ENCODE peak calls at places on chromosomes 2 and 18, in six cellular contexts. One of them, this sample, is unnamed.

GRCh38 chr18:72830109-72830508 is 37.7 kb downstream of the NETO1 start:
- DNase-seq in CD4-positive, alpha-beta memory T cell: no peak
- DNase-seq in tibial artery: no peak
- DNase-seq in neuronal stem cell: peak; percentile 41
- DNase-seq in psoas muscle: no peak
- DNase-seq in effector memory CD4-positive, alpha-beta T cell: no peak
- DNase-seq in this sample: peak; percentile 43

GRCh38 chr2:134173338-134174016 is 80.4 kb upstream of the MGAT5 start:
- DNase-seq in CD4-positive, alpha-beta memory T cell: no peak
- DNase-seq in neuronal stem cell: no peak
- DNase-seq in effector memory CD4-positive, alpha-beta T cell: no peak
- DNase-seq in psoas muscle: peak; percentile 68
- DNase-seq in tibial artery: no peak
- DNase-seq in this sample: no peak

GRCh38 chr18:50749421-50749820 is 70.4 kb downstream of the MRO start:
- DNase-seq in effector memory CD4-positive, alpha-beta T cell: no peak
- DNase-seq in tibial artery: no peak
- DNase-seq in CD4-positive, alpha-beta memory T cell: no peak
- DNase-seq in neuronal stem cell: no peak
- DNase-seq in psoas muscle: no peak
- DNase-seq in this sample: no peak

GRCh38 chr2:63582873-63583272 is 5.4 kb downstream of the WDPCP start:
- DNase-seq in effector memory CD4-positive, alpha-beta T cell: no peak
- DNase-seq in neuronal stem cell: no peak
- DNase-seq in CD4-positive, alpha-beta memory T cell: no peak
- DNase-seq in tibial artery: no peak
- DNase-seq in psoas muscle: no peak
- DNase-seq in this sample: no peak

GRCh38 chr18:5975111-5975622 is 79.8 kb upstream of the TMEM200C start:
- DNase-seq in effector memory CD4-positive, alpha-beta T cell: no peak
- DNase-seq in neuronal stem cell: no peak
- DNase-seq in CD4-positive, alpha-beta memory T cell: no peak
- DNase-seq in psoas muscle: no peak
- DNase-seq in tibial artery: no peak
- DNase-seq in this sample: no peak

GRCh38 chr2:5759949-5760348 is 67.8 kb downstream of the SOX11 start:
- DNase-seq in psoas muscle: no peak
- DNase-seq in neuronal stem cell: no peak
- DNase-seq in CD4-positive, alpha-beta memory T cell: no peak
- DNase-seq in tibial artery: no peak
- DNase-seq in effector memory CD4-positive, alpha-beta T cell: no peak
- DNase-seq in this sample: no peak

GRCh38 chr18:26547302-26548143 is 830 bp downstream of the KCTD1 start:
- DNase-seq in tibial artery: peak; percentile 61
- DNase-seq in CD4-positive, alpha-beta memory T cell: peak; percentile 50
- DNase-seq in neuronal stem cell: peak; percentile 77
- DNase-seq in psoas muscle: peak; percentile 73
- DNase-seq in effector memory CD4-positive, alpha-beta T cell: no peak
- DNase-seq in this sample: peak; percentile 75

GRCh38 chr2:162164802-162165201 is 12.8 kb upstream of the GCG start:
- DNase-seq in CD4-positive, alpha-beta memory T cell: no peak
- DNase-seq in effector memory CD4-positive, alpha-beta T cell: no peak
- DNase-seq in neuronal stem cell: no peak
- DNase-seq in psoas muscle: no peak
- DNase-seq in tibial artery: no peak
- DNase-seq in this sample: no peak

GRCh38 chr2:176134045-176134444 is 4.5 kb downstream of the HOXD8 start:
- DNase-seq in psoas muscle: no peak
- DNase-seq in CD4-positive, alpha-beta memory T cell: no peak
- DNase-seq in tibial artery: no peak
- DNase-seq in effector memory CD4-positive, alpha-beta T cell: no peak
- DNase-seq in neuronal stem cell: no peak
- DNase-seq in this sample: no peak

GRCh38 chr2:172404824-172405223 is 22.6 kb upstream of the ITGA6 start:
- DNase-seq in neuronal stem cell: no peak
- DNase-seq in CD4-positive, alpha-beta memory T cell: no peak
- DNase-seq in tibial artery: no peak
- DNase-seq in effector memory CD4-positive, alpha-beta T cell: no peak
- DNase-seq in psoas muscle: no peak
- DNase-seq in this sample: no peak

GRCh38 chr2:103945083-103945482 is 908.8 kb upstream of the POU3F3 start:
- DNase-seq in psoas muscle: no peak
- DNase-seq in CD4-positive, alpha-beta memory T cell: no peak
- DNase-seq in tibial artery: no peak
- DNase-seq in effector memory CD4-positive, alpha-beta T cell: no peak
- DNase-seq in neuronal stem cell: no peak
- DNase-seq in this sample: no peak

GRCh38 chr2:106269591-106270291 is 75.6 kb upstream of the UXS1 start:
- DNase-seq in effector memory CD4-positive, alpha-beta T cell: no peak
- DNase-seq in psoas muscle: peak; percentile 72
- DNase-seq in neuronal stem cell: no peak
- DNase-seq in CD4-positive, alpha-beta memory T cell: peak; percentile 14
- DNase-seq in tibial artery: peak; percentile 28
- DNase-seq in this sample: peak; percentile 20

GRCh38 chr2:57881998-57882884 is 164.4 kb upstream of the VRK2 start:
- DNase-seq in neuronal stem cell: no peak
- DNase-seq in CD4-positive, alpha-beta memory T cell: no peak
- DNase-seq in tibial artery: no peak
- DNase-seq in psoas muscle: no peak
- DNase-seq in effector memory CD4-positive, alpha-beta T cell: no peak
- DNase-seq in this sample: no peak

GRCh38 chr2:232479341-232480200 is 8.1 kb downstream of the ECEL1 start:
- DNase-seq in neuronal stem cell: no peak
- DNase-seq in effector memory CD4-positive, alpha-beta T cell: no peak
- DNase-seq in CD4-positive, alpha-beta memory T cell: no peak
- DNase-seq in psoas muscle: peak; percentile 31
- DNase-seq in tibial artery: no peak
- DNase-seq in this sample: peak; percentile 23

GRCh38 chr2:53130441-53130943 is 637.1 kb upstream of the CHAC2 start:
- DNase-seq in effector memory CD4-positive, alpha-beta T cell: no peak
- DNase-seq in neuronal stem cell: no peak
- DNase-seq in tibial artery: no peak
- DNase-seq in psoas muscle: no peak
- DNase-seq in CD4-positive, alpha-beta memory T cell: no peak
- DNase-seq in this sample: no peak

GRCh38 chr2:128437181-128437520 is 118.5 kb upstream of the HS6ST1 start:
- DNase-seq in CD4-positive, alpha-beta memory T cell: no peak
- DNase-seq in psoas muscle: no peak
- DNase-seq in effector memory CD4-positive, alpha-beta T cell: no peak
- DNase-seq in neuronal stem cell: no peak
- DNase-seq in tibial artery: peak; percentile 18
- DNase-seq in this sample: no peak

GRCh38 chr2:86821306-86821705 is 30.6 kb upstream of the CD8A start:
- DNase-seq in effector memory CD4-positive, alpha-beta T cell: no peak
- DNase-seq in tibial artery: no peak
- DNase-seq in psoas muscle: no peak
- DNase-seq in CD4-positive, alpha-beta memory T cell: no peak
- DNase-seq in neuronal stem cell: no peak
- DNase-seq in this sample: no peak

GRCh38 chr2:212712991-212713390 is 174.4 kb upstream of the ERBB4 start:
- DNase-seq in effector memory CD4-positive, alpha-beta T cell: no peak
- DNase-seq in CD4-positive, alpha-beta memory T cell: no peak
- DNase-seq in tibial artery: no peak
- DNase-seq in psoas muscle: no peak
- DNase-seq in neuronal stem cell: no peak
- DNase-seq in this sample: no peak

GRCh38 chr18:60047556-60047955 is 147.8 kb downstream of the PMAIP1 start:
- DNase-seq in CD4-positive, alpha-beta memory T cell: no peak
- DNase-seq in effector memory CD4-positive, alpha-beta T cell: no peak
- DNase-seq in neuronal stem cell: no peak
- DNase-seq in psoas muscle: no peak
- DNase-seq in tibial artery: no peak
- DNase-seq in this sample: no peak

DNA sequence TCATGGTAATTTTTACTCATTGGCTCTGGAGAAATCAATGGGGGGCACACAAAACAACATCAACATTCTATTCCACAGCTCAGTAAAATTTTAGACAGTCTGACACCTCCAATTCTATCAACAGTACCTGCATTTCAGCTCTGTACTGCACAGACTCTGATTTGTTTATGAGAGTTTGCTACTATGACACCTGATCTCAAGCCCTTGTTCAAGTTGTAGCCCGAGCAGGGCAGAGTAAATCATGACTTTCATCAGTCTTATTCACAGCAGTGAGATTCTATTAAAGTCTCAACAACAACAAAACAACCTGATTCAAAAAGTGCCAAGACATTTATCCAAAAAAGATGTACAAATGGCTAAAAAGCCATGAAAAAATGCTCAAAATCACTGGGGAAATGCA is 71.5 kb upstream of the RBMS1 start:
- DNase-seq in psoas muscle: no peak
- DNase-seq in CD4-positive, alpha-beta memory T cell: no peak
- DNase-seq in effector memory CD4-positive, alpha-beta T cell: no peak
- DNase-seq in tibial artery: no peak
- DNase-seq in neuronal stem cell: no peak
- DNase-seq in this sample: no peak
- H3K4me1 ChIP-seq in psoas muscle: peaks cover 54% of the 10 kb centered on the region
- H3K4me1 ChIP-seq in CD4-positive, alpha-beta memory T cell: no peaks in the 10 kb centered on the region
- H3K4me1 ChIP-seq in effector memory CD4-positive, alpha-beta T cell: no peaks in the 10 kb centered on the region
- H3K4me1 ChIP-seq in tibial artery: peaks cover 19% of the 10 kb centered on the region
- H3K4me1 ChIP-seq in neuronal stem cell: no peaks in the 10 kb centered on the region
- H3K4me1 ChIP-seq in this sample: no peaks in the 10 kb centered on the region

DNA sequence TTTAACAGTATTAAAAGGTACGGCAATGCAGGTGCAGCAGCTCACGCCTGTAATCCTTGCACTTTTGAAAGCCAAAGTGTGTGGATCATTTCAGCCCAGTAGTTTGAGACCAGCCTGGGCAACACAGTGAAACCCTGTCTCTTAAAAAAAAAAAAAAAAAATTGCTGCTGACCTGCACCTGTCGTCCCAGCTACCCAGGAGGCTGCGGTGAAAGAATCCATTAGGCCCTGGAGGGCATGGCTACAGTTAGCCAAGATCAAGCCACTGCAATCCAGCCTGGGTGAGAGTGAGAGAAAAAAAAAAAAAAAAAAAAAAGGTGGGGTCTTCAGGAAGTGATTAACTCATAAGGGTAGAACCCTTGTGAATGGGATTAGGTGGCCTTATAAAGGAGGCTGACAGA is 12.8 kb downstream of the CUL3 start:
- DNase-seq in neuronal stem cell: no peak
- DNase-seq in effector memory CD4-positive, alpha-beta T cell: no peak
- DNase-seq in tibial artery: no peak
- DNase-seq in psoas muscle: no peak
- DNase-seq in CD4-positive, alpha-beta memory T cell: no peak
- DNase-seq in this sample: no peak
- H3K4me1 ChIP-seq in neuronal stem cell: peaks cover 5% of the 10 kb centered on the region
- H3K4me1 ChIP-seq in effector memory CD4-positive, alpha-beta T cell: peaks cover 44% of the 10 kb centered on the region
- H3K4me1 ChIP-seq in tibial artery: peaks cover 95% of the 10 kb centered on the region
- H3K4me1 ChIP-seq in psoas muscle: peaks cover 87% of the 10 kb centered on the region
- H3K4me1 ChIP-seq in CD4-positive, alpha-beta memory T cell: peaks cover 91% of the 10 kb centered on the region
- H3K4me1 ChIP-seq in this sample: peaks cover 79% of the 10 kb centered on the region

GRCh38 chr2:54999182-54999581 is 51.1 kb downstream of the RTN4 start:
- DNase-seq in effector memory CD4-positive, alpha-beta T cell: no peak
- DNase-seq in psoas muscle: no peak
- DNase-seq in neuronal stem cell: no peak
- DNase-seq in tibial artery: no peak
- DNase-seq in CD4-positive, alpha-beta memory T cell: no peak
- DNase-seq in this sample: no peak

GRCh38 chr2:55000335-55000734 is 49.9 kb downstream of the RTN4 start:
- DNase-seq in psoas muscle: no peak
- DNase-seq in neuronal stem cell: no peak
- DNase-seq in CD4-positive, alpha-beta memory T cell: no peak
- DNase-seq in tibial artery: no peak
- DNase-seq in effector memory CD4-positive, alpha-beta T cell: no peak
- DNase-seq in this sample: no peak

GRCh38 chr2:55009277-55010055 is 40.8 kb downstream of the RTN4 start:
- DNase-seq in CD4-positive, alpha-beta memory T cell: no peak
- DNase-seq in psoas muscle: no peak
- DNase-seq in tibial artery: no peak
- DNase-seq in neuronal stem cell: no peak
- DNase-seq in effector memory CD4-positive, alpha-beta T cell: no peak
- DNase-seq in this sample: no peak

DNA sequence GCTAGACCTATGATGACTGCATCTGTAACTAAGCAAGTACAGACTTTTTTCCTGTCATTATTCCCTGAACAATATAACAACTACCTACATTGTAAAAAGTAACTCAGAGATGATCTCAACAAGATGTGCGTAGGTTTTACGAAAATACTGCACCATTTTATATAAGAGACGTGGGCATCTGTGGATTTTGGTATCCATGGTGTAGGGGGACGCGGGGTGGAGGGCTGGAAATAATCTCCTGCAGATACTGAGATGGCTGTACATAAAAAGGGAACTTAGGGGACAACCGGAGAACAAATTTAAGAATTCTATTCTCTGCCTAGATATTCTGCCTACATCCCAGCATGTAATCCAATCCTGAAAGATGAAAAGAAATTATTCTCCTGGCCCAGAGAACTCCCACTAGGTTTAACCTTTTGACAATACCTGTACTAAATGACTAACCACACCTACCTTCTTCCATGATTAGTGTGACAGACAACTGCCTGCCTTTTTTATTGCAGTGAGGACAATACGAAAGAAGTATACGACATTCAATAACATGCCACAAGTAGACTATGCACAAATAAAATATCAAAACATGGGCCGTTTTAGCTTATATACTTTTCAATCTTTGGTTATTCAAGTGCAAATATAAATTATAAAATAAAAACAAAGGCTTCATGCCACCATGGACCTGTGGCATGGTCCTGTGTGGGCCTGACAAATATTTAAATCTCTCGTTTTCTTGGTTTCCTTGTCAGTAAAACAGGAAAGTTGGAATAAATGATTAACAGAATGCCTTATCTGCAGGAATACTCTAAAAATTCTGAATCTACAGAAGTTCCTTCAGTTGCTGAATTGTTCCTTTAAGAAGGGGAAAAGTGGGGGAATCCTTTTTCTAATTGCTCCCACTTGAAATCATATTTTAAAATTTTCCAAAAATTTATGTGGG is 46.3 kb downstream of the RTN4 start:
- DNase-seq in tibial artery: no peak
- DNase-seq in effector memory CD4-positive, alpha-beta T cell: no peak
- DNase-seq in psoas muscle: no peak
- DNase-seq in neuronal stem cell: no peak
- DNase-seq in CD4-positive, alpha-beta memory T cell: no peak
- DNase-seq in this sample: no peak
- H3K4me1 ChIP-seq in tibial artery: peaks cover 92% of the 10 kb centered on the region
- H3K4me1 ChIP-seq in effector memory CD4-positive, alpha-beta T cell: peaks cover 21% of the 10 kb centered on the region
- H3K4me1 ChIP-seq in psoas muscle: peaks cover 55% of the 10 kb centered on the region
- H3K4me1 ChIP-seq in neuronal stem cell: peaks cover 2% of the 10 kb centered on the region
- H3K4me1 ChIP-seq in CD4-positive, alpha-beta memory T cell: peaks cover 75% of the 10 kb centered on the region
- H3K4me1 ChIP-seq in this sample: peaks cover 17% of the 10 kb centered on the region

DNA sequence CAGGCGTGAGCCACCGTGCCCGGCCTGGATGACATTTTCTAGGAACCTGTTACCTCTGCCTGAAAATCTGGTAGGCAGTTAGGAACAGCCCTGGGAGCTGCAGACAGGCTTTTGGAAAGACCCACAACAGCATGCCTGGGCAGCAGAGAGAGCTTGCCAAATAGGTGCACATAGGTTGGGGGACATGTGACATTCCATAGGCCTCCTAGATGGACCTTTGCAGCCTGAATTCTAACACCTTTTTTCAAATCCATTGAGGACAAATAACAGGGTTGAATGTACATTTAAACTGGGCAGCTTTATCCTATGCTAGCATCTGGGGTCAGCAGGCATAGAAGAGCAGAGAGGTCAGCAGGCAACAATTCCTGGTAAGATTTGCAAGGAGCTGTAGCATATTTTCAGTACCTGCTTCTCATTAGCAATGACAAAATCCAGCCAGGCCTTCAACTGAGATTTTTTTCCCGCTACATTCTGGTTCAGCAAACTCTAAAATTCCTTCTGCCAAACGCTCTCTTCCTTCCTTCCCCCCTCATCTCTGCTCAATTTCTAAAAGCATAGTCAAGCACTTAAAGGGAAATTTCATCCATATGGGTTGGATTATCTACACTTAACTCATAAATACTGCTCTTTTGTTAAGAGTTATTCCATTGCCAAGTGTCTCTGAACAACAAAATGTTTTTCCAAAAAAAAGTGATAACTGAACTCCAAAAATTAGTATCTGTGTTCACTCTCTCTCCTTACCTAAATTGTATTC is 75.2 kb downstream of the SOWAHC start:
- DNase-seq in neuronal stem cell: no peak
- DNase-seq in tibial artery: no peak
- DNase-seq in psoas muscle: no peak
- DNase-seq in effector memory CD4-positive, alpha-beta T cell: no peak
- DNase-seq in CD4-positive, alpha-beta memory T cell: no peak
- DNase-seq in this sample: no peak
- H3K4me1 ChIP-seq in neuronal stem cell: peaks cover 4% of the 10 kb centered on the region
- H3K4me1 ChIP-seq in tibial artery: peaks cover 55% of the 10 kb centered on the region
- H3K4me1 ChIP-seq in psoas muscle: peaks cover 11% of the 10 kb centered on the region
- H3K4me1 ChIP-seq in effector memory CD4-positive, alpha-beta T cell: no peaks in the 10 kb centered on the region
- H3K4me1 ChIP-seq in CD4-positive, alpha-beta memory T cell: no peaks in the 10 kb centered on the region
- H3K4me1 ChIP-seq in this sample: peaks cover 27% of the 10 kb centered on the region

This sample was measured in heart left ventricle.